ENCODE peak calls at places on chromosomes 3 and 15, in nine cellular contexts. One of them, this sample, is unnamed.

GRCh38 chr3:149547413-149547812 is 72.9 kb downstream of the TM4SF4 start:
- DNase-seq in CD14-positive monocyte: no peak
- DNase-seq in hepatocyte: no peak
- DNase-seq in upper lobe of right lung: no peak
- DNase-seq in psoas muscle: peak; percentile 78
- DNase-seq in fibroblast of the aortic adventitia: peak; percentile 99
- DNase-seq in brain microvascular endothelial cell: no peak
- DNase-seq in GM20000: no peak
- DNase-seq in MM.1S: no peak
- DNase-seq in this sample: no peak

GRCh38 chr3:128336337-128337156 is 130.1 kb downstream of the DNAJB8 start:
- DNase-seq in MM.1S: no peak
- DNase-seq in hepatocyte: no peak
- DNase-seq in CD14-positive monocyte: no peak
- DNase-seq in brain microvascular endothelial cell: no peak
- DNase-seq in upper lobe of right lung: peak; percentile 58
- DNase-seq in GM20000: no peak
- DNase-seq in fibroblast of the aortic adventitia: no peak
- DNase-seq in psoas muscle: peak; percentile 30
- DNase-seq in this sample: no peak

GRCh38 chr3:29373016-29373690 is 92.3 kb downstream of the RBMS3 start:
- DNase-seq in psoas muscle: no peak
- DNase-seq in brain microvascular endothelial cell: peak; percentile 62
- DNase-seq in GM20000: no peak
- DNase-seq in fibroblast of the aortic adventitia: peak; percentile 74
- DNase-seq in MM.1S: no peak
- DNase-seq in hepatocyte: no peak
- DNase-seq in CD14-positive monocyte: no peak
- DNase-seq in upper lobe of right lung: no peak
- DNase-seq in this sample: no peak

GRCh38 chr3:197942956-197943556 is 6.9 kb upstream of the RPL35A start:
- DNase-seq in psoas muscle: no peak
- DNase-seq in MM.1S: peak; percentile 64
- DNase-seq in CD14-positive monocyte: no peak
- DNase-seq in fibroblast of the aortic adventitia: peak; percentile 69
- DNase-seq in upper lobe of right lung: no peak
- DNase-seq in GM20000: peak; percentile 29
- DNase-seq in hepatocyte: peak; percentile 40
- DNase-seq in brain microvascular endothelial cell: peak; percentile 47
- DNase-seq in this sample: no peak

GRCh38 chr3:179723617-179724016 is 70.8 kb downstream of the USP13 start:
- DNase-seq in brain microvascular endothelial cell: no peak
- DNase-seq in GM20000: no peak
- DNase-seq in hepatocyte: no peak
- DNase-seq in upper lobe of right lung: no peak
- DNase-seq in psoas muscle: no peak
- DNase-seq in CD14-positive monocyte: no peak
- DNase-seq in MM.1S: no peak
- DNase-seq in fibroblast of the aortic adventitia: no peak
- DNase-seq in this sample: no peak

GRCh38 chr3:26719148-26719547 is 96.6 kb downstream of the LRRC3B start:
- DNase-seq in hepatocyte: no peak
- DNase-seq in GM20000: no peak
- DNase-seq in CD14-positive monocyte: no peak
- DNase-seq in psoas muscle: no peak
- DNase-seq in fibroblast of the aortic adventitia: no peak
- DNase-seq in brain microvascular endothelial cell: no peak
- DNase-seq in upper lobe of right lung: no peak
- DNase-seq in MM.1S: no peak
- DNase-seq in this sample: no peak

GRCh38 chr3:143090486-143090885 is 29.1 kb upstream of the CHST2 start:
- DNase-seq in fibroblast of the aortic adventitia: no peak
- DNase-seq in upper lobe of right lung: no peak
- DNase-seq in MM.1S: no peak
- DNase-seq in CD14-positive monocyte: no peak
- DNase-seq in hepatocyte: no peak
- DNase-seq in GM20000: no peak
- DNase-seq in psoas muscle: peak; percentile 47
- DNase-seq in brain microvascular endothelial cell: no peak
- DNase-seq in this sample: no peak

GRCh38 chr3:194738254-194739093 is 52.8 kb downstream of the FAM43A start:
- DNase-seq in psoas muscle: peak; percentile 92
- DNase-seq in fibroblast of the aortic adventitia: peak; percentile 65
- DNase-seq in hepatocyte: peak; percentile 50
- DNase-seq in CD14-positive monocyte: no peak
- DNase-seq in GM20000: no peak
- DNase-seq in brain microvascular endothelial cell: peak; percentile 41
- DNase-seq in MM.1S: no peak
- DNase-seq in upper lobe of right lung: no peak
- DNase-seq in this sample: no peak

GRCh38 chr3:189099031-189099471 is 72.7 kb upstream of the TPRG1 start:
- DNase-seq in upper lobe of right lung: peak; percentile 77
- DNase-seq in CD14-positive monocyte: no peak
- DNase-seq in hepatocyte: no peak
- DNase-seq in MM.1S: no peak
- DNase-seq in psoas muscle: peak; percentile 96
- DNase-seq in GM20000: no peak
- DNase-seq in brain microvascular endothelial cell: no peak
- DNase-seq in fibroblast of the aortic adventitia: peak; percentile 83
- DNase-seq in this sample: no peak

GRCh38 chr3:174116421-174116820 is 718.9 kb downstream of the NLGN1 start:
- DNase-seq in GM20000: no peak
- DNase-seq in hepatocyte: no peak
- DNase-seq in MM.1S: no peak
- DNase-seq in CD14-positive monocyte: no peak
- DNase-seq in upper lobe of right lung: no peak
- DNase-seq in brain microvascular endothelial cell: peak; percentile 63
- DNase-seq in psoas muscle: no peak
- DNase-seq in fibroblast of the aortic adventitia: no peak
- DNase-seq in this sample: no peak

GRCh38 chr3:112143251-112143650 is 10.2 kb upstream of the GCSAM start:
- DNase-seq in upper lobe of right lung: no peak
- DNase-seq in hepatocyte: no peak
- DNase-seq in MM.1S: no peak
- DNase-seq in GM20000: no peak
- DNase-seq in fibroblast of the aortic adventitia: no peak
- DNase-seq in brain microvascular endothelial cell: no peak
- DNase-seq in CD14-positive monocyte: no peak
- DNase-seq in psoas muscle: no peak
- DNase-seq in this sample: no peak

GRCh38 chr3:19392146-19392545 is 243.8 kb downstream of the KCNH8 start:
- DNase-seq in psoas muscle: no peak
- DNase-seq in CD14-positive monocyte: no peak
- DNase-seq in GM20000: no peak
- DNase-seq in upper lobe of right lung: no peak
- DNase-seq in MM.1S: no peak
- DNase-seq in brain microvascular endothelial cell: no peak
- DNase-seq in hepatocyte: no peak
- DNase-seq in fibroblast of the aortic adventitia: no peak
- DNase-seq in this sample: no peak

GRCh38 chr3:194126790-194127189 is 9.2 kb upstream of the HES1 start:
- DNase-seq in brain microvascular endothelial cell: no peak
- DNase-seq in fibroblast of the aortic adventitia: no peak
- DNase-seq in CD14-positive monocyte: no peak
- DNase-seq in MM.1S: no peak
- DNase-seq in GM20000: no peak
- DNase-seq in upper lobe of right lung: no peak
- DNase-seq in psoas muscle: no peak
- DNase-seq in hepatocyte: no peak
- DNase-seq in this sample: no peak

GRCh38 chr15:34693053-34693744 is 61.6 kb downstream of the GJD2 start:
- DNase-seq in MM.1S: no peak
- DNase-seq in psoas muscle: no peak
- DNase-seq in GM20000: no peak
- DNase-seq in upper lobe of right lung: no peak
- DNase-seq in hepatocyte: no peak
- DNase-seq in fibroblast of the aortic adventitia: peak; percentile 3
- DNase-seq in CD14-positive monocyte: no peak
- DNase-seq in brain microvascular endothelial cell: peak; percentile 67
- DNase-seq in this sample: no peak

GRCh38 chr15:34684351-34684750 is 70.4 kb downstream of the GJD2 start:
- DNase-seq in brain microvascular endothelial cell: no peak
- DNase-seq in GM20000: no peak
- DNase-seq in MM.1S: no peak
- DNase-seq in CD14-positive monocyte: no peak
- DNase-seq in hepatocyte: no peak
- DNase-seq in upper lobe of right lung: no peak
- DNase-seq in psoas muscle: no peak
- DNase-seq in fibroblast of the aortic adventitia: no peak
- DNase-seq in this sample: no peak

GRCh38 chr15:34691024-34691423 is 63.8 kb downstream of the GJD2 start:
- DNase-seq in upper lobe of right lung: no peak
- DNase-seq in CD14-positive monocyte: no peak
- DNase-seq in GM20000: no peak
- DNase-seq in hepatocyte: no peak
- DNase-seq in fibroblast of the aortic adventitia: peak; percentile 2
- DNase-seq in psoas muscle: no peak
- DNase-seq in brain microvascular endothelial cell: peak; percentile 26
- DNase-seq in MM.1S: no peak
- DNase-seq in this sample: no peak

DNA sequence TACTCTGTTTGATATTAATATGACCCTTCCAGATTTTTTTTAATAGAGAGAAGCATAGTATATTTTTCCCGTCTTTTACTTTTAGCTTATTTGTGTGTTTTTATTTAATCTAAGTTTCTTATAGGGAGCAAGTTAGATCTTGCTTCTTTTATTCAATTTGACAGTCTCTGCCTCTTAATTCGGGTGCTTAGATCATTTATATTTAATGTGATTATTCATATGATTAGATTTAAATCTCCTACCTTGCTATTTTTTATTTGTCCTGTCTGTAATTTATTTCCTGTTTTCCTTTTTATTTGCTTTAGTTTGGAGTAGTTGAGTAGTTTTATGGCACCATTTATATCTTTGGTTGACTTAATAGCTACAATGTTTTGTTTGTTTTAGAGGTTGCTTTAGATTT is 66.1 kb downstream of the GJD2 start:
- DNase-seq in GM20000: no peak
- DNase-seq in fibroblast of the aortic adventitia: no peak
- DNase-seq in CD14-positive monocyte: no peak
- DNase-seq in brain microvascular endothelial cell: no peak
- DNase-seq in hepatocyte: no peak
- DNase-seq in psoas muscle: no peak
- DNase-seq in MM.1S: no peak
- DNase-seq in upper lobe of right lung: no peak
- DNase-seq in this sample: no peak
- TF ChIP-seq CTCF in GM20000: no peak
- TF ChIP-seq CTCF in fibroblast of the aortic adventitia: no peak
- TF ChIP-seq CTCF in CD14-positive monocyte: no peak
- TF ChIP-seq CTCF in brain microvascular endothelial cell: no peak
- TF ChIP-seq CTCF in hepatocyte: no peak
- TF ChIP-seq CTCF in psoas muscle: no peak
- TF ChIP-seq CTCF in MM.1S: no peak
- TF ChIP-seq CTCF in upper lobe of right lung: no peak
- TF ChIP-seq CTCF in this sample: no peak

GRCh38 chr15:62928242-62928995 is 114.1 kb upstream of the TPM1 start:
- DNase-seq in upper lobe of right lung: no peak
- DNase-seq in MM.1S: no peak
- DNase-seq in hepatocyte: peak; percentile 37
- DNase-seq in fibroblast of the aortic adventitia: peak; percentile 98
- DNase-seq in CD14-positive monocyte: no peak
- DNase-seq in psoas muscle: no peak
- DNase-seq in GM20000: no peak
- DNase-seq in brain microvascular endothelial cell: peak; percentile 96
- DNase-seq in this sample: no peak
- TF ChIP-seq CTCF in upper lobe of right lung: no peak
- TF ChIP-seq CTCF in MM.1S: no peak
- TF ChIP-seq CTCF in hepatocyte: peak; percentile 13
- TF ChIP-seq CTCF in fibroblast of the aortic adventitia: peak; percentile 47
- TF ChIP-seq CTCF in CD14-positive monocyte: no peak
- TF ChIP-seq CTCF in psoas muscle: no peak
- TF ChIP-seq CTCF in GM20000: no peak
- TF ChIP-seq CTCF in brain microvascular endothelial cell: peak; percentile 74
- TF ChIP-seq CTCF in this sample: peak; percentile 41

GRCh38 chr3:113825090-113825489 is 13.5 kb upstream of the GRAMD1C start:
- DNase-seq in brain microvascular endothelial cell: peak; percentile 29
- DNase-seq in GM20000: peak; percentile 58
- DNase-seq in upper lobe of right lung: no peak
- DNase-seq in MM.1S: no peak
- DNase-seq in hepatocyte: peak; percentile 16
- DNase-seq in psoas muscle: no peak
- DNase-seq in fibroblast of the aortic adventitia: no peak
- DNase-seq in CD14-positive monocyte: no peak
- DNase-seq in this sample: no peak
- TF ChIP-seq CTCF in brain microvascular endothelial cell: peak; percentile 58
- TF ChIP-seq CTCF in GM20000: no peak
- TF ChIP-seq CTCF in upper lobe of right lung: peak; percentile 12
- TF ChIP-seq CTCF in MM.1S: peak; percentile 28
- TF ChIP-seq CTCF in hepatocyte: no peak
- TF ChIP-seq CTCF in psoas muscle: no peak
- TF ChIP-seq CTCF in fibroblast of the aortic adventitia: peak; percentile 35
- TF ChIP-seq CTCF in CD14-positive monocyte: no peak
- TF ChIP-seq CTCF in this sample: peak; percentile 49

DNA sequence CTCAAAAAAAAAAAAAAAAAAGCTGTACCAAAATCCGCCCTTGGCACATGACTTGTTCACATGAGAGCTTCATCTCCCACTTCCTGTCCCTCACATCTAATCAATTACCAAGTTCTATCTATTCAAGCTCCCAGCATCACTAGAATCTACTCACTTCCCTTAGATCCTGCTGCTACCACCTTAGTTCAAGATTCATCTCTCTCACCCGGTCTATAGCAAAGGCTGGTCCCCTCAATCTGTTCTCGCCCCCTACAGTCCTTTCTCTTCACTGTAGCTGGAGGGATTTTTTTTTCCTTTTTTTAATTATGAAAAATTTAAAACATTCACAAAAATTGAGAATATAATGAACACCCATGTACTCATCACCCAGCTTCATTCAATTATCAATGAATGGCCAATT is 16.7 kb upstream of the GPR160 start:
- DNase-seq in CD14-positive monocyte: no peak
- DNase-seq in hepatocyte: no peak
- DNase-seq in upper lobe of right lung: no peak
- DNase-seq in brain microvascular endothelial cell: no peak
- DNase-seq in fibroblast of the aortic adventitia: no peak
- DNase-seq in GM20000: no peak
- DNase-seq in psoas muscle: no peak
- DNase-seq in MM.1S: no peak
- DNase-seq in this sample: no peak
- TF ChIP-seq CTCF in CD14-positive monocyte: no peak
- TF ChIP-seq CTCF in hepatocyte: peak; percentile 5
- TF ChIP-seq CTCF in upper lobe of right lung: peak; percentile 7
- TF ChIP-seq CTCF in brain microvascular endothelial cell: peak; percentile 50
- TF ChIP-seq CTCF in fibroblast of the aortic adventitia: peak; percentile 13
- TF ChIP-seq CTCF in GM20000: no peak
- TF ChIP-seq CTCF in psoas muscle: no peak
- TF ChIP-seq CTCF in MM.1S: no peak
- TF ChIP-seq CTCF in this sample: no peak